ENCODE peak calls at places on chromosomes 13 and 19, in four cellular contexts. One of them, this sample, is unnamed.

GRCh38 chr19:16066611-16067104 is 9.6 kb upstream of the TPM4 start:
- DNase-seq in H1: no peak
- DNase-seq in K562: peak
- DNase-seq in HepG2: peak
- DNase-seq in this sample: peak

GRCh38 chr13:69458013-69458412 is 649.6 kb upstream of the ATXN8OS start:
- DNase-seq in H1: no peak
- DNase-seq in K562: no peak
- DNase-seq in HepG2: no peak
- DNase-seq in this sample: no peak

GRCh38 chr19:54209748-54210494 is 9.3 kb downstream of the RPS9 start:
- DNase-seq in H1: no peak
- DNase-seq in K562: peak
- DNase-seq in HepG2: peak
- DNase-seq in this sample: peak

GRCh38 chr19:58350871-58351557 is 2.3 kb downstream of the A1BG start:
- DNase-seq in H1: no peak
- DNase-seq in K562: no peak
- DNase-seq in HepG2: no peak
- DNase-seq in this sample: no peak

GRCh38 chr13:111516712-111517640 is 196.5 kb downstream of the TEX29 start:
- DNase-seq in H1: no peak
- DNase-seq in K562: no peak
- DNase-seq in HepG2: no peak
- DNase-seq in this sample: no peak

GRCh38 chr19:32450217-32450616 is 44.6 kb downstream of the DPY19L3 start:
- DNase-seq in H1: no peak
- DNase-seq in K562: no peak
- DNase-seq in HepG2: no peak
- DNase-seq in this sample: no peak

GRCh38 chr13:42405665-42406390 is 133.9 kb downstream of the AKAP11 start:
- DNase-seq in H1: no peak
- DNase-seq in K562: no peak
- DNase-seq in HepG2: no peak
- DNase-seq in this sample: no peak

GRCh38 chr13:83780201-83780600 is 102.1 kb downstream of the SLITRK1 start:
- DNase-seq in H1: no peak
- DNase-seq in K562: peak
- DNase-seq in HepG2: peak
- DNase-seq in this sample: no peak

GRCh38 chr19:41541990-41542584 is 33.9 kb upstream of the CEACAM21 start:
- DNase-seq in H1: no peak
- DNase-seq in K562: peak
- DNase-seq in HepG2: peak
- DNase-seq in this sample: peak

GRCh38 chr19:44903216-44903601 is 2.4 kb upstream of the APOE start:
- DNase-seq in H1: no peak
- DNase-seq in K562: no peak
- DNase-seq in HepG2: no peak
- DNase-seq in this sample: no peak

GRCh38 chr19:3606174-3606689 is 443 bp downstream of the TBXA2R start:
- DNase-seq in H1: no peak
- DNase-seq in K562: peak
- DNase-seq in HepG2: no peak
- DNase-seq in this sample: no peak

GRCh38 chr19:6056801-6057650 is 53.3 kb downstream of the RFX2 start:
- DNase-seq in H1: no peak
- DNase-seq in K562: peak
- DNase-seq in HepG2: peak
- DNase-seq in this sample: peak

GRCh38 chr19:55536951-55537740 is at the start of gene SBK2:
- DNase-seq in H1: peak
- DNase-seq in K562: no peak
- DNase-seq in HepG2: peak
- DNase-seq in this sample: no peak

GRCh38 chr13:50357586-50358118 is 342.4 kb downstream of the KCNRG start:
- DNase-seq in H1: no peak
- DNase-seq in K562: peak
- DNase-seq in HepG2: no peak
- DNase-seq in this sample: no peak

GRCh38 chr19:31185261-31185660 is 164.0 kb downstream of the TSHZ3 start:
- DNase-seq in H1: no peak
- DNase-seq in K562: no peak
- DNase-seq in HepG2: no peak
- DNase-seq in this sample: no peak
- TF ChIP-seq PHF8 in H1: no peak
- TF ChIP-seq PHF8 in K562: no peak
- TF ChIP-seq PHF8 in HepG2: no peak
- TF ChIP-seq PHF8 in this sample: no peak

GRCh38 chr19:48638831-48639381 is 1.7 kb upstream of the DBP start:
- DNase-seq in H1: no peak
- DNase-seq in K562: peak
- DNase-seq in HepG2: no peak
- DNase-seq in this sample: no peak
- H3K4me2 ChIP-seq in H1: peak
- H3K4me2 ChIP-seq in K562: peak
- H3K4me2 ChIP-seq in HepG2: peak
- H3K4me2 ChIP-seq in this sample: peak

DNA sequence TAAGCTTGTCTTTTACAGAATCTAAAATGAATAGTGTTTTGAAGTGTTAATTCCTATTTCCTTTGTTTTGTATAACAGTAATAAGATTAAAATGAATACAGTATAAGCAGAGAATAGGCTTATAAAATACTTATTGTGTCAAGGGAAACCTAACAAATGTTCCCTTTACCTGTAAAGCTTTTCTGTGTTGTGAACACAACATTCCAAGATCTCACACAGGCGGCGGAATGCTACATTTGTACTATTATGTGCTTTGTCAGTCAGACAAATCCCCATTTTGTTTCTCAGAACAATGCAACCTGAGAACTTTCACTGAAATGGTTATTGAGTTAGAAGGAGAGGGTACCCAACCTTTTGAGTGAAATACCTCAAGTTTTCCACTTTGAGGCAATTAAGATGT is 1170.3 kb downstream of the OLFM4 start:
- DNase-seq in H1: no peak
- DNase-seq in K562: no peak
- DNase-seq in HepG2: no peak
- DNase-seq in this sample: no peak
- TF ChIP-seq PHF8 in H1: no peak
- TF ChIP-seq PHF8 in K562: no peak
- TF ChIP-seq PHF8 in HepG2: no peak
- TF ChIP-seq PHF8 in this sample: no peak

DNA sequence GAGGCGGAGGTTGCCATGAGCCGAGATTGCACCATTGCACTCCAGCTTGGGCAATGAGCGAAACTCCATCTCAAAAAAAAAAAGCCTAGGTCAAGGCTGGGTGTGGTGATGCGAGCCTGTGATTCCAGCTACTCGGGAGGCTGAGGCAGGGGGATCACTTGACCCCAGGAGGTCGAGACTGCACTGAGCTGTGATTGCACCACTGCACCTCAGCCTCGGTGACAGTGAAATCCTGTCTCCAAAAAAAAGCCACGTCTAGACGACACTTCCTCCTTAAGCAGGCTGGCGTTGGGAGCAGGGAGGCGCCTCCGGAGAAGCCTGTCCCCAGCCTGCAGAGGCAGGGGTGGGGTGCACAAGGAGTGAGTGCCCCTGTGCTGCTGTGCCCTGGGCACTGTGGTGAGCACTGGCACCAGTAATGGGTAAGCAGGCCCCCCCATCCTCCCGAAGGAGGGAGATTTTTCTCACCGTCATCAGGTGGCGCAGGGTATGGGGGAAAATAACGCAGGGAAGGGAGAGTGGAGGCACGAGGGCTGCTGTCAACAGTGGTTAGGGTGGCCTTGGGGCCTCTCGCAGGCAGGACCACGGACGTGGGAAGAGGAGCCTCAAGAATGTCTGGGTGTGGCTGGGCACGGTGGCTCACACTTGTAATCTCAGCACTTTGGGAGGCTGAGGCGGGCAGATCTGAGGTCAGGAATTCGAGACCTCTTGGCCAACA is 701 bp downstream of the P2RY11 start:
- DNase-seq in H1: no peak
- DNase-seq in K562: peak
- DNase-seq in HepG2: no peak
- DNase-seq in this sample: peak
- H3K4me2 ChIP-seq in H1: no peak
- H3K4me2 ChIP-seq in K562: no peak
- H3K4me2 ChIP-seq in HepG2: no peak
- H3K4me2 ChIP-seq in this sample: no peak

DNA sequence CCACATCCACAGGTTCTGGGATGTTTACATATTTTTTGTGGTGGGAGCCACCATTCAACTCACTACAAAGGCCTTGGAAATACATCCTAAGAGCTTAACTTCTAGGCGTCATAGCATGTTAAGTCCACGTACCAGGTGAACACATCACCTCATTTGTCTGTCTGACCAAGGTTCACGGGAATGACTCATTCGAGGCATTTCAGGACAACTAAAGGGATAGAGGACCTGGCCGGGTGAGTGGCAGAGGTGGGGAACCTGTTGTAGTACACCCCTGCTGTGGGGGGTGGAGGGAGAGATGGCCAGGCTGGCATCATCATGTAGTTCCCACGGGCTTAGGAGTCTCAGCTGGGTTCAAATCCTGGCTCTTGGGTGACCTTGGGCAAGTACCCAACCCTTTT is 51.5 kb downstream of the BICRA start:
- DNase-seq in H1: no peak
- DNase-seq in K562: no peak
- DNase-seq in HepG2: peak
- DNase-seq in this sample: no peak
- TF ChIP-seq PHF8 in H1: no peak
- TF ChIP-seq PHF8 in K562: no peak
- TF ChIP-seq PHF8 in HepG2: no peak
- TF ChIP-seq PHF8 in this sample: no peak

DNA sequence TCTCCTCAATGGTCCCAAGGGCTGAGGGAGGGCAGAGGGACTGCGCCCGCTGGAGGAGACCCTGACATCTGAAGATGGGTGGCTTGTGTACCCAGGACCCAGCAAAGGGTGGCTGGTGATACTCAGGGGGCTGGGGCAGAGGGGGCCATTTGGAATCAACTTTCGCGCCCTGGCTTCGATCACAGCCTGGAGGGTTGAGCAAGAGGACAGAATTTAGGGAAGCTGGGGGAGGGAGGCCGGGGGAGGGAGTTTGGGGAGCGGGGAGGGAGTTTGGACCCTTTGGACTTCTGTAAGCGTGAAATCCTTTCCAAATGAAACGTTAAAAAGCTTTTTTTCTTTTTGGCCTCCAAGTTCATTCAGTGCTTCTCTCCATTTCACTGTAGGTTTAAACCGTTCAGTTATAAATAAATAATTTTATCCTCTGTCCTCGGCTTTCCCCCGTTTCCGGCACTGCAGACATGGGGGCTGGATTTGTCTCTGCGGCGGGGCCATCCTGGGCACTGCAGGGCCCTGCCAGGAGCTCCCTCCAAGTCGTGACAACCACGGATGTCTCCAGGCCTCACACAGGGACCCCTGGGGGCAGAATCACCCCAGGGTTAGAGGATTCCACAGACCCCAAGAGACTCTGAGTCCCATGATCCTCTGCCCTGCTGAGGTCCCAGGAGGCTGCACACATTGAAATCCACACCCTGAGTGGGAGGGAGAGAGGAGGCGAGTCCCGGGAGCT is 1.5 kb upstream of the PRTN3 start:
- DNase-seq in H1: no peak
- DNase-seq in K562: no peak
- DNase-seq in HepG2: no peak
- DNase-seq in this sample: no peak
- H3K4me2 ChIP-seq in H1: no peak
- H3K4me2 ChIP-seq in K562: no peak
- H3K4me2 ChIP-seq in HepG2: no peak
- H3K4me2 ChIP-seq in this sample: no peak

GRCh38 chr13:46665630-46666482 is 112.9 kb downstream of the LRCH1 start:
- DNase-seq in H1: no peak
- DNase-seq in K562: no peak
- DNase-seq in HepG2: peak
- DNase-seq in this sample: peak
- TF ChIP-seq PHF8 in H1: no peak
- TF ChIP-seq PHF8 in K562: no peak
- TF ChIP-seq PHF8 in HepG2: peak
- TF ChIP-seq PHF8 in this sample: no peak

DNA sequence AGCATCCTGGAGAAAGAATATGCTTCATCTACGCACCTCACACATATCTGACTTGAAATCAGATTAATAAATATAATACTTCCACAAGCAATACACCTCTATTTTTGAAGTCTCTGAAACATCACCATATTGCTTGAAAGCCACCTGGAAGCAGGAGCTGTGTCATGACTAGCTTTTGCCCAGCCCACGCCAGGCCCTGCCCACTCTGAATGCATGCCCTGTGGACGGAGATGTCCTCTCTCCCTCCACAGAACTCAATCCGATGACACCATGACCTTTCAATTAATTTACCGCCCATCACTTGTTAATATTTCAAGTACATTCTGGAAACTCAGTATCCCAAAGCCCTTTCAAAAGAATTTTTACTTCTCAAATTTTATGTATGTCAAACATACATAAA is 108.0 kb downstream of the TBC1D4 start:
- DNase-seq in H1: no peak
- DNase-seq in K562: no peak
- DNase-seq in HepG2: no peak
- DNase-seq in this sample: no peak
- H3K4me2 ChIP-seq in H1: no peak
- H3K4me2 ChIP-seq in K562: no peak
- H3K4me2 ChIP-seq in HepG2: no peak
- H3K4me2 ChIP-seq in this sample: no peak

GRCh38 chr13:52882803-52883202 is 34.4 kb upstream of the PCDH8 start:
- DNase-seq in H1: no peak
- DNase-seq in K562: no peak
- DNase-seq in HepG2: no peak
- DNase-seq in this sample: no peak
- TF ChIP-seq PHF8 in H1: no peak
- TF ChIP-seq PHF8 in K562: no peak
- TF ChIP-seq PHF8 in HepG2: no peak
- TF ChIP-seq PHF8 in this sample: no peak

This sample was measured in A549.